ENCODE peak calls at places on chromosomes 13 and 19, in seven cellular contexts. V is mesothelial cell of epicardium; B is NCI-H460; A is effector memory CD4-positive, alpha-beta T cell; H is substantia nigra; O is amniotic stem cell; D is NCI-H1694 treated with DMSO at 0.1 percent for 48 hours. F is an unnamed sample.

GRCh38 chr19:4057913-4058695 is 8.6 kb downstream of the ZBTB7A start:
- DNase-seq in H (no peak), D (no peak), V (no peak), B (peak; percentile 90), O (no peak), A (no peak), F (no peak)

GRCh38 chr19:47095707-47096704 is 17.6 kb downstream of the ZC3H4 start:
- DNase-seq in B (peak; percentile 40), V (no peak), A (no peak), D (no peak), H (no peak), O (no peak), F (no peak)

GRCh38 chr13:32499538-32500210 is 38.9 kb downstream of the N4BP2L2 start:
- DNase-seq in V (no peak), O (no peak), B (no peak), H (no peak), D (no peak), A (no peak), F (no peak)

GRCh38 chr19:16025108-16026101 is 50.9 kb upstream of the TPM4 start:
- DNase-seq in V (no peak), O (peak; percentile 40), B (peak; percentile 48), A (no peak), D (no peak), H (no peak), F (no peak)

GRCh38 chr19:47633516-47633915 is 24.6 kb downstream of the BICRA start:
- DNase-seq in A (no peak), H (no peak), V (no peak), B (no peak), O (no peak), D (no peak), F (no peak)

GRCh38 chr19:35856546-35857149 is at the start of gene KIRREL2:
- DNase-seq in D (peak; percentile 47), A (no peak), V (no peak), H (no peak), B (no peak), O (no peak), F (peak; percentile 68)

GRCh38 chr19:42697884-42698283 is 42.4 kb downstream of the PSG3 start:
- DNase-seq in A (no peak), D (no peak), V (no peak), H (no peak), B (no peak), O (no peak), F (no peak)

GRCh38 chr19:40610396-40611064 is 9.4 kb downstream of the LTBP4 start:
- DNase-seq in H (peak; percentile 57), A (peak; percentile 69), V (no peak), B (no peak), D (no peak), O (no peak), F (no peak)

GRCh38 chr13:112928958-112929777 is 39.8 kb upstream of the MCF2L start:
- DNase-seq in A (no peak), V (no peak), B (no peak), D (no peak), H (no peak), O (no peak), F (no peak)

GRCh38 chr13:80214521-80214941 is 126.4 kb downstream of the SPRY2 start:
- DNase-seq in O (no peak), A (no peak), B (no peak), H (no peak), V (no peak), D (no peak), F (no peak)

GRCh38 chr13:110875243-110875642 is 39.6 kb downstream of the ANKRD10 start:
- DNase-seq in V (no peak), O (no peak), B (no peak), A (no peak), H (no peak), D (no peak), F (no peak)

GRCh38 chr13:94233401-94233800 is 246.1 kb downstream of the DCT start:
- DNase-seq in D (no peak), H (peak; percentile 18), A (no peak), O (peak; percentile 61), B (peak; percentile 66), V (no peak), F (no peak)

GRCh38 chr19:1549332-1549945 is 18.7 kb downstream of the MEX3D start:
- DNase-seq in V (no peak), A (no peak), O (no peak), D (no peak), B (no peak), H (no peak), F (no peak)

GRCh38 chr19:1980782-1981181 is 34.7 kb downstream of the BTBD2 start:
- DNase-seq in D (no peak), V (no peak), O (no peak), H (no peak), B (no peak), A (no peak), F (no peak)

GRCh38 chr13:114152285-114152645 is 19.8 kb upstream of the RASA3 start:
- DNase-seq in B (no peak), A (no peak), O (no peak), D (no peak), V (no peak), H (no peak), F (peak; percentile 12)

GRCh38 chr19:45151821-45152503 is 8.8 kb downstream of the NKPD1 start:
- DNase-seq in A (no peak), B (no peak), O (no peak), V (no peak), D (no peak), H (no peak), F (no peak)

GRCh38 chr19:4636151-4636717 is 3.1 kb upstream of the TNFAIP8L1 start:
- DNase-seq in B (peak; percentile 21), O (no peak), V (peak; percentile 75), D (peak; percentile 10), A (peak; percentile 53), H (peak; percentile 58), F (peak; percentile 72)

GRCh38 chr19:14369399-14370168 is 11.7 kb upstream of the ADGRE5 start:
- DNase-seq in A (peak; percentile 91), D (no peak), B (no peak), O (no peak), H (no peak), V (no peak), F (no peak)